ENCODE peak calls at places on chromosomes 13 and 19, in seven cellular contexts. One of them, this sample, is unnamed.

GRCh38 chr13:88958821-88959220 is 1287.7 kb downstream of the SLITRK5 start:
- DNase-seq in central memory CD4-positive, alpha-beta T cell: no peak
- DNase-seq in HEK293T: no peak
- DNase-seq in ascending aorta: no peak
- DNase-seq in frontal cortex: no peak
- DNase-seq in heart right ventricle: no peak
- DNase-seq in astrocyte of the hippocampus: peak
- DNase-seq in this sample: no peak

GRCh38 chr13:113327766-113328391 is 30.8 kb downstream of the LAMP1 start:
- DNase-seq in central memory CD4-positive, alpha-beta T cell: peak
- DNase-seq in HEK293T: no peak
- DNase-seq in ascending aorta: no peak
- DNase-seq in frontal cortex: no peak
- DNase-seq in heart right ventricle: no peak
- DNase-seq in astrocyte of the hippocampus: no peak
- DNase-seq in this sample: no peak

GRCh38 chr13:50033696-50034095 is 18.5 kb downstream of the KCNRG start:
- DNase-seq in central memory CD4-positive, alpha-beta T cell: no peak
- DNase-seq in HEK293T: no peak
- DNase-seq in ascending aorta: no peak
- DNase-seq in frontal cortex: no peak
- DNase-seq in heart right ventricle: no peak
- DNase-seq in astrocyte of the hippocampus: peak
- DNase-seq in this sample: no peak

GRCh38 chr13:28220166-28220565 is 81.8 kb downstream of the PAN3 start:
- DNase-seq in central memory CD4-positive, alpha-beta T cell: no peak
- DNase-seq in HEK293T: no peak
- DNase-seq in ascending aorta: no peak
- DNase-seq in frontal cortex: no peak
- DNase-seq in heart right ventricle: no peak
- DNase-seq in astrocyte of the hippocampus: peak
- DNase-seq in this sample: no peak

GRCh38 chr19:50196322-50196932 is 7.0 kb upstream of the MYH14 start:
- DNase-seq in central memory CD4-positive, alpha-beta T cell: no peak
- DNase-seq in HEK293T: no peak
- DNase-seq in ascending aorta: no peak
- DNase-seq in frontal cortex: no peak
- DNase-seq in heart right ventricle: no peak
- DNase-seq in astrocyte of the hippocampus: no peak
- DNase-seq in this sample: no peak

GRCh38 chr13:36685912-36686311 is 12.1 kb downstream of the SERTM1 start:
- DNase-seq in central memory CD4-positive, alpha-beta T cell: no peak
- DNase-seq in HEK293T: no peak
- DNase-seq in ascending aorta: no peak
- DNase-seq in frontal cortex: no peak
- DNase-seq in heart right ventricle: no peak
- DNase-seq in astrocyte of the hippocampus: peak
- DNase-seq in this sample: no peak

GRCh38 chr13:60509601-60510386 is 112.8 kb downstream of the TDRD3 start:
- DNase-seq in central memory CD4-positive, alpha-beta T cell: no peak
- DNase-seq in HEK293T: no peak
- DNase-seq in ascending aorta: no peak
- DNase-seq in frontal cortex: no peak
- DNase-seq in heart right ventricle: no peak
- DNase-seq in astrocyte of the hippocampus: peak
- DNase-seq in this sample: no peak

GRCh38 chr19:48968813-48969218 is 3.7 kb downstream of the FTL start:
- DNase-seq in central memory CD4-positive, alpha-beta T cell: no peak
- DNase-seq in HEK293T: no peak
- DNase-seq in ascending aorta: no peak
- DNase-seq in frontal cortex: no peak
- DNase-seq in heart right ventricle: no peak
- DNase-seq in astrocyte of the hippocampus: peak
- DNase-seq in this sample: no peak

GRCh38 chr13:22111961-22112360 is 441.1 kb downstream of the FGF9 start:
- DNase-seq in central memory CD4-positive, alpha-beta T cell: no peak
- DNase-seq in HEK293T: no peak
- DNase-seq in ascending aorta: no peak
- DNase-seq in frontal cortex: no peak
- DNase-seq in heart right ventricle: no peak
- DNase-seq in astrocyte of the hippocampus: no peak
- DNase-seq in this sample: no peak

GRCh38 chr19:42178791-42179500 is 38.5 kb downstream of the DEDD2 start:
- DNase-seq in central memory CD4-positive, alpha-beta T cell: no peak
- DNase-seq in HEK293T: peak
- DNase-seq in ascending aorta: no peak
- DNase-seq in frontal cortex: no peak
- DNase-seq in heart right ventricle: no peak
- DNase-seq in astrocyte of the hippocampus: no peak
- DNase-seq in this sample: no peak

GRCh38 chr19:47315125-47315821 is 5.6 kb downstream of the C5AR1 start:
- DNase-seq in central memory CD4-positive, alpha-beta T cell: no peak
- DNase-seq in HEK293T: peak
- DNase-seq in ascending aorta: peak
- DNase-seq in frontal cortex: no peak
- DNase-seq in heart right ventricle: no peak
- DNase-seq in astrocyte of the hippocampus: peak
- DNase-seq in this sample: no peak

GRCh38 chr19:30249911-30250310 is 122.3 kb upstream of the ZNF536 start:
- DNase-seq in central memory CD4-positive, alpha-beta T cell: no peak
- DNase-seq in HEK293T: no peak
- DNase-seq in ascending aorta: no peak
- DNase-seq in frontal cortex: no peak
- DNase-seq in heart right ventricle: no peak
- DNase-seq in astrocyte of the hippocampus: no peak
- DNase-seq in this sample: no peak

GRCh38 chr19:50252111-50252886 is 48.9 kb downstream of the MYH14 start:
- DNase-seq in central memory CD4-positive, alpha-beta T cell: no peak
- DNase-seq in HEK293T: no peak
- DNase-seq in ascending aorta: no peak
- DNase-seq in frontal cortex: no peak
- DNase-seq in heart right ventricle: no peak
- DNase-seq in astrocyte of the hippocampus: peak
- DNase-seq in this sample: no peak

GRCh38 chr19:44552324-44552723 is 22.8 kb upstream of the CEACAM20 start:
- DNase-seq in central memory CD4-positive, alpha-beta T cell: no peak
- DNase-seq in HEK293T: peak
- DNase-seq in ascending aorta: no peak
- DNase-seq in frontal cortex: no peak
- DNase-seq in heart right ventricle: peak
- DNase-seq in astrocyte of the hippocampus: peak
- DNase-seq in this sample: no peak

GRCh38 chr19:45499196-45500180 is 1.2 kb downstream of the PPM1N start:
- DNase-seq in central memory CD4-positive, alpha-beta T cell: peak
- DNase-seq in HEK293T: peak
- DNase-seq in ascending aorta: no peak
- DNase-seq in frontal cortex: peak
- DNase-seq in heart right ventricle: peak
- DNase-seq in astrocyte of the hippocampus: peak
- DNase-seq in this sample: peak

GRCh38 chr13:66915596-66916185 is 314.4 kb downstream of the PCDH9 start:
- DNase-seq in central memory CD4-positive, alpha-beta T cell: no peak
- DNase-seq in HEK293T: no peak
- DNase-seq in ascending aorta: no peak
- DNase-seq in frontal cortex: no peak
- DNase-seq in heart right ventricle: no peak
- DNase-seq in astrocyte of the hippocampus: peak
- DNase-seq in this sample: no peak

GRCh38 chr19:15199219-15199651 is 1.6 kb downstream of the NOTCH3 start:
- DNase-seq in central memory CD4-positive, alpha-beta T cell: no peak
- DNase-seq in HEK293T: no peak
- DNase-seq in ascending aorta: no peak
- DNase-seq in frontal cortex: no peak
- DNase-seq in heart right ventricle: no peak
- DNase-seq in astrocyte of the hippocampus: no peak
- DNase-seq in this sample: no peak

GRCh38 chr19:5288347-5288739 is 52.3 kb downstream of the PTPRS start:
- DNase-seq in central memory CD4-positive, alpha-beta T cell: no peak
- DNase-seq in HEK293T: no peak
- DNase-seq in ascending aorta: no peak
- DNase-seq in frontal cortex: no peak
- DNase-seq in heart right ventricle: peak
- DNase-seq in astrocyte of the hippocampus: no peak
- DNase-seq in this sample: no peak

GRCh38 chr19:43620061-43621001 is 902 bp upstream of the ZNF428 start:
- DNase-seq in central memory CD4-positive, alpha-beta T cell: no peak
- DNase-seq in HEK293T: no peak
- DNase-seq in ascending aorta: no peak
- DNase-seq in frontal cortex: no peak
- DNase-seq in heart right ventricle: peak
- DNase-seq in astrocyte of the hippocampus: no peak
- DNase-seq in this sample: peak

GRCh38 chr19:49463960-49464740 is 9.9 kb upstream of the FLT3LG start:
- DNase-seq in central memory CD4-positive, alpha-beta T cell: no peak
- DNase-seq in HEK293T: no peak
- DNase-seq in ascending aorta: no peak
- DNase-seq in frontal cortex: no peak
- DNase-seq in heart right ventricle: no peak
- DNase-seq in astrocyte of the hippocampus: no peak
- DNase-seq in this sample: no peak

GRCh38 chr19:2282062-2282861 is at the start of gene PEAK3:
- DNase-seq in central memory CD4-positive, alpha-beta T cell: no peak
- DNase-seq in HEK293T: no peak
- DNase-seq in ascending aorta: no peak
- DNase-seq in frontal cortex: peak
- DNase-seq in heart right ventricle: peak
- DNase-seq in astrocyte of the hippocampus: peak
- DNase-seq in this sample: no peak

GRCh38 chr13:104625196-104625595 is 1559.0 kb upstream of the SLC10A2 start:
- DNase-seq in central memory CD4-positive, alpha-beta T cell: no peak
- DNase-seq in HEK293T: no peak
- DNase-seq in ascending aorta: no peak
- DNase-seq in frontal cortex: no peak
- DNase-seq in heart right ventricle: no peak
- DNase-seq in astrocyte of the hippocampus: no peak
- DNase-seq in this sample: no peak

GRCh38 chr13:98353750-98354149 is 176.7 kb upstream of the RNF113B start:
- DNase-seq in central memory CD4-positive, alpha-beta T cell: no peak
- DNase-seq in HEK293T: no peak
- DNase-seq in ascending aorta: no peak
- DNase-seq in frontal cortex: no peak
- DNase-seq in heart right ventricle: no peak
- DNase-seq in astrocyte of the hippocampus: no peak
- DNase-seq in this sample: no peak

GRCh38 chr13:41696163-41697003 is 239.0 kb downstream of the RGCC start:
- DNase-seq in central memory CD4-positive, alpha-beta T cell: no peak
- DNase-seq in HEK293T: peak
- DNase-seq in ascending aorta: no peak
- DNase-seq in frontal cortex: no peak
- DNase-seq in heart right ventricle: no peak
- DNase-seq in astrocyte of the hippocampus: peak
- DNase-seq in this sample: no peak

GRCh38 chr19:57351867-57352266 is 796 bp downstream of the ZNF304 start:
- DNase-seq in central memory CD4-positive, alpha-beta T cell: no peak
- DNase-seq in HEK293T: no peak
- DNase-seq in ascending aorta: no peak
- DNase-seq in frontal cortex: no peak
- DNase-seq in heart right ventricle: no peak
- DNase-seq in astrocyte of the hippocampus: peak
- DNase-seq in this sample: no peak

GRCh38 chr19:51097166-51097736 is 11.0 kb downstream of the CTU1 start:
- DNase-seq in central memory CD4-positive, alpha-beta T cell: peak
- DNase-seq in HEK293T: peak
- DNase-seq in ascending aorta: no peak
- DNase-seq in frontal cortex: peak
- DNase-seq in heart right ventricle: peak
- DNase-seq in astrocyte of the hippocampus: peak
- DNase-seq in this sample: peak

GRCh38 chr19:28504727-28505126 is 708.2 kb downstream of the UQCRFS1 start:
- DNase-seq in central memory CD4-positive, alpha-beta T cell: no peak
- DNase-seq in HEK293T: no peak
- DNase-seq in ascending aorta: no peak
- DNase-seq in frontal cortex: no peak
- DNase-seq in heart right ventricle: no peak
- DNase-seq in astrocyte of the hippocampus: no peak
- DNase-seq in this sample: no peak

GRCh38 chr13:114099918-114100445 is 32.4 kb downstream of the RASA3 start:
- DNase-seq in central memory CD4-positive, alpha-beta T cell: peak
- DNase-seq in HEK293T: no peak
- DNase-seq in ascending aorta: no peak
- DNase-seq in frontal cortex: no peak
- DNase-seq in heart right ventricle: peak
- DNase-seq in astrocyte of the hippocampus: no peak
- DNase-seq in this sample: no peak

GRCh38 chr13:99949657-99950413 is 21.7 kb downstream of the ZIC5 start:
- DNase-seq in central memory CD4-positive, alpha-beta T cell: no peak
- DNase-seq in HEK293T: peak
- DNase-seq in ascending aorta: no peak
- DNase-seq in frontal cortex: no peak
- DNase-seq in heart right ventricle: no peak
- DNase-seq in astrocyte of the hippocampus: peak
- DNase-seq in this sample: no peak

GRCh38 chr13:99346328-99347070 is 39.3 kb upstream of the GPR183 start:
- DNase-seq in central memory CD4-positive, alpha-beta T cell: no peak
- DNase-seq in HEK293T: no peak
- DNase-seq in ascending aorta: no peak
- DNase-seq in frontal cortex: no peak
- DNase-seq in heart right ventricle: no peak
- DNase-seq in astrocyte of the hippocampus: no peak
- DNase-seq in this sample: no peak

GRCh38 chr13:98853791-98854191 is 101.3 kb upstream of the SLC15A1 start:
- DNase-seq in central memory CD4-positive, alpha-beta T cell: no peak
- DNase-seq in HEK293T: no peak
- DNase-seq in ascending aorta: no peak
- DNase-seq in frontal cortex: no peak
- DNase-seq in heart right ventricle: no peak
- DNase-seq in astrocyte of the hippocampus: peak
- DNase-seq in this sample: no peak

GRCh38 chr13:99218545-99218944 is 17.9 kb downstream of the UBAC2 start:
- DNase-seq in central memory CD4-positive, alpha-beta T cell: no peak
- DNase-seq in HEK293T: no peak
- DNase-seq in ascending aorta: no peak
- DNase-seq in frontal cortex: no peak
- DNase-seq in heart right ventricle: peak
- DNase-seq in astrocyte of the hippocampus: peak
- DNase-seq in this sample: no peak

GRCh38 chr13:41639955-41640780 is 182.8 kb downstream of the RGCC start:
- DNase-seq in central memory CD4-positive, alpha-beta T cell: no peak
- DNase-seq in HEK293T: peak
- DNase-seq in ascending aorta: no peak
- DNase-seq in frontal cortex: no peak
- DNase-seq in heart right ventricle: no peak
- DNase-seq in astrocyte of the hippocampus: no peak
- DNase-seq in this sample: no peak

GRCh38 chr13:45393941-45394570 is 24.1 kb downstream of the SLC25A30 start:
- DNase-seq in central memory CD4-positive, alpha-beta T cell: no peak
- DNase-seq in HEK293T: peak
- DNase-seq in ascending aorta: no peak
- DNase-seq in frontal cortex: peak
- DNase-seq in heart right ventricle: no peak
- DNase-seq in astrocyte of the hippocampus: peak
- DNase-seq in this sample: no peak

GRCh38 chr19:43311706-43312105 is 41.8 kb upstream of the CD177 start:
- DNase-seq in central memory CD4-positive, alpha-beta T cell: no peak
- DNase-seq in HEK293T: no peak
- DNase-seq in ascending aorta: no peak
- DNase-seq in frontal cortex: no peak
- DNase-seq in heart right ventricle: no peak
- DNase-seq in astrocyte of the hippocampus: no peak
- DNase-seq in this sample: no peak

GRCh38 chr19:54707932-54708331 is 16.3 kb upstream of the KIR3DL3 start:
- DNase-seq in central memory CD4-positive, alpha-beta T cell: no peak
- DNase-seq in HEK293T: no peak
- DNase-seq in ascending aorta: no peak
- DNase-seq in frontal cortex: no peak
- DNase-seq in heart right ventricle: no peak
- DNase-seq in astrocyte of the hippocampus: no peak
- DNase-seq in this sample: no peak

This sample was measured in effector CD4-positive, alpha-beta T cell.